ENCODE peak calls at places on chromosomes 5 and 9, in eight cellular contexts. X is A549; R is Panc1; J is CD8-positive, alpha-beta memory T cell; Q is heart left ventricle; B is left ventricle myocardium inferior; Y is osteoblast; T is right atrium auricular region. V is an unnamed sample.
A peak's percentile ranks its signal among the peaks of the same experiment; 100 is the strongest.

GRCh38 chr9:100099722-100100042 is 639 bp downstream of the INVS start:
- DNase-seq in X (no peak), R (peak; percentile 8), J (no peak), Q (peak; percentile 22), B (no peak), Y (no peak), T (no peak), V (no peak)

GRCh38 chr9:13513710-13514444 is 234.4 kb upstream of the MPDZ start:
- DNase-seq in X (no peak), R (no peak), J (no peak), Q (no peak), B (no peak), Y (peak; percentile 3), T (no peak), V (peak; percentile 17)

GRCh38 chr9:120619751-120620655 is 40.0 kb upstream of the CDK5RAP2 start:
- DNase-seq in X (peak; percentile 76), R (no peak), J (peak; percentile 30), Q (peak; percentile 39), B (no peak), Y (peak; percentile 87), T (peak; percentile 73), V (peak; percentile 44)

GRCh38 chr9:135152608-135153337 is 65.3 kb downstream of the OLFM1 start:
- DNase-seq in X (peak; percentile 39), R (no peak), J (no peak), Q (no peak), B (no peak), Y (no peak), T (no peak), V (no peak)

GRCh38 chr9:109739760-109740159 is 40.2 kb upstream of the PALM2AKAP2 start:
- DNase-seq in X (no peak), R (no peak), J (no peak), Q (no peak), B (no peak), Y (no peak), T (no peak), V (no peak)

GRCh38 chr5:109921735-109922395 is 232.1 kb downstream of the MAN2A1 start:
- DNase-seq in X (no peak), R (no peak), J (peak; percentile 70), Q (peak; percentile 24), B (peak; percentile 60), Y (no peak), T (no peak), V (peak; percentile 52)

GRCh38 chr9:109317311-109317978 is 3.4 kb downstream of the EPB41L4B start:
- DNase-seq in X (no peak), R (no peak), J (no peak), Q (no peak), B (no peak), Y (no peak), T (no peak), V (no peak)

GRCh38 chr5:101860145-101860544 is 435.9 kb downstream of the SLCO4C1 start:
- DNase-seq in X (no peak), R (no peak), J (no peak), Q (no peak), B (no peak), Y (no peak), T (no peak), V (no peak)

GRCh38 chr5:134453016-134453415 is 41.3 kb upstream of the CDKN2AIPNL start:
- DNase-seq in X (no peak), R (no peak), J (no peak), Q (no peak), B (no peak), Y (no peak), T (no peak), V (no peak)

GRCh38 chr5:134450374-134450773 is 38.7 kb upstream of the CDKN2AIPNL start:
- DNase-seq in X (no peak), R (no peak), J (no peak), Q (no peak), B (no peak), Y (no peak), T (no peak), V (no peak)

GRCh38 chr5:134455466-134455865 is 43.8 kb upstream of the CDKN2AIPNL start:
- DNase-seq in X (no peak), R (no peak), J (no peak), Q (no peak), B (no peak), Y (no peak), T (no peak), V (no peak)

GRCh38 chr5:134449167-134449566 is 37.5 kb upstream of the CDKN2AIPNL start:
- DNase-seq in X (no peak), R (no peak), J (no peak), Q (no peak), B (no peak), Y (no peak), T (no peak), V (no peak)

GRCh38 chr5:134451618-134452505 is 40.2 kb upstream of the CDKN2AIPNL start:
- DNase-seq in X (peak; percentile 90), R (no peak), J (no peak), Q (no peak), B (peak; percentile 35), Y (peak; percentile 93), T (peak; percentile 77), V (no peak)
- H3K27ac ChIP-seq in X (peak overlapping the region; percentile 43), R (peak overlapping the region; percentile 54), J (no peak overlapping the region), Q (no peak overlapping the region), B (no peak overlapping the region), Y (no peak overlapping the region), T (peak overlapping the region; percentile 57), V (no peak overlapping the region)

GRCh38 chr9:114499941-114500528 is 5.2 kb downstream of the WHRN start:
- DNase-seq in X (no peak), R (no peak), J (no peak), Q (no peak), B (no peak), Y (no peak), T (no peak), V (no peak)

GRCh38 chr9:114500583-114501292 is 4.5 kb downstream of the WHRN start:
- DNase-seq in X (no peak), R (no peak), J (no peak), Q (no peak), B (no peak), Y (no peak), T (no peak), V (no peak)

GRCh38 chr9:114503522-114504340 is 1.5 kb downstream of the WHRN start:
- DNase-seq in X (no peak), R (no peak), J (peak; percentile 51), Q (no peak), B (no peak), Y (no peak), T (no peak), V (no peak)

GRCh38 chr9:114503009-114503408 is 2.3 kb downstream of the WHRN start:
- DNase-seq in X (no peak), R (no peak), J (no peak), Q (no peak), B (no peak), Y (no peak), T (no peak), V (no peak)

DNA sequence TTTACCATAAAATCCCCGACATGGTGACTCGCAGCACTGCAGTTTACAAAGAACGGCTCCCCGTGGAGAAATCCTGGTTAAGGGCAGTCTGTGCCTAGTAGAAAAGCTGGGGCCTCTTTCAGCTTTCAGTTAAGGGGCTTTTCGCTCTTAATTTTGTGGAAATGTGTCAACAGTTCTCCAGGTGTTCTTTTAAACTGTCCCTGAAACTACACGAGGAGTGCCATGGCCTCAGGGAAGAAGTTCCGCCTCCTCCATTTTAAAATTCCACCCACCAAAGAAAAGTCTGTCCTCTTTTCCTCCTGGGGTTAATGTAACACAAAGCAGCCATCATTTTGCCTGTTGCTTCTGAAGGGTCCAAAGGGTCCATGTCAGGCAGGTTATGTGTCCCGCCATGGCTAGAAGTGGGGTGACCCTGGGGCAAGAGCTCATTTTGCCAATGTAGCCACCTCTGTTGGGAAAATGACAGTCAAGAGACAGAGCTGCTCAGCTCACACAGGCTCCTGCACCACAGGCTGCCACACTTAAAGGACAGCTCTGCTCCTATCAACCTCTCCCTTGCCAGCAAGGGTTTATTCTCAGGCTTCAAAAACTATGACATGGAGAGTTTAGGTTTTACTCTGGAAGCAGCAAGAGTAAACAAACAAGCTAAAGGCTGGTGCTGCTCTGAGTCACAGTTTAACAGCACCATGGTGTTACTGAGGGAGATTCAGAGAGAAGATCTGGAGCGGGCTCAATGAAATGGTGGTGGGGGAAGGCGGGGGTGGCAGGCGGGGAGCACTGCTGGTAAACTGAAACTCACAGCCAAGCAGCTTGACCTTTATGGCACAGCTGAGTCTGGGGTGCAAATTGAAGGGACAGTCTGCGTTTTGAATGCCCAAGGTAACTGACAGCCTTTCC is 3.2 kb downstream of the WHRN start:
- DNase-seq in X (peak; percentile 53), R (no peak), J (no peak), Q (no peak), B (no peak), Y (peak; percentile 99), T (no peak), V (no peak)
- H3K4me3 ChIP-seq in X (no peak overlapping the region), R (peak overlapping the region; percentile 86), J (peak overlapping the region; percentile 15), Q (no peak overlapping the region), B (no peak overlapping the region), Y (no peak overlapping the region), T (no peak overlapping the region), V (no peak overlapping the region)

GRCh38 chr5:67303356-67303755 is 106.8 kb upstream of the CD180 start:
- DNase-seq in X (no peak), R (no peak), J (no peak), Q (no peak), B (no peak), Y (peak; percentile 22), T (no peak), V (no peak)

GRCh38 chr5:67299317-67299716 is 102.7 kb upstream of the CD180 start:
- DNase-seq in X (no peak), R (no peak), J (no peak), Q (no peak), B (no peak), Y (no peak), T (no peak), V (no peak)

GRCh38 chr5:67300321-67300720 is 103.7 kb upstream of the CD180 start:
- DNase-seq in X (no peak), R (no peak), J (no peak), Q (no peak), B (no peak), Y (no peak), T (no peak), V (no peak)

GRCh38 chr5:67297802-67298532 is 101.4 kb upstream of the CD180 start:
- DNase-seq in X (no peak), R (no peak), J (no peak), Q (no peak), B (no peak), Y (no peak), T (no peak), V (no peak)

DNA sequence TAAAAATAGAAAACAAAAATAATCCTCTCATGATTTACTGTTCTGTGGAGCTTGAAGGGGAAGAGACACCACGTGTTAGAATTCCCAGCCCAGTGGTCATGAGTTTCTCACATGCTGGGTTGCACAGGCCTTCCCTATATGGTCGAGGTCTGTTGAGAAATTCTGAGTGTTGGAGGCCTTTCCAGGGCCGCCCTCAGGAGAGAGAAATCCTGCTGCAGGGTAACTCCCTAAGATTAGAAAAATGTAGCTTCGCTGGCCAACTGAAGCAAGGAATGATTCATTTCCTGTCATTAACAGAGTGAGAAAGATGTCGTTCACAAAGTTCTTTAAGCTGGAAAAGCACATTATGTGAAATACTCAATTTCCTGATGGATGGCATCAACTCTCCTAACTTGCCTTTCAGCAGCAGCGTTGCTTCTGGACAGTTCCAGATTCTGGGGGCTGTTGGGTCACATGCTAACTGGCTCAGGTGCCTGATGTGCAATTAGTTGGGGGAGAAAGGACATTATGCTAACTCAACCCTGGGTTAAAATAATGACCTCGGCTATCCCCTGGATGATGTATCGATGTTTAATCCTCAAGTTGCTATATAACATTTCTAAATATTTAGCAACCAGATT is 104.8 kb upstream of the CD180 start:
- DNase-seq in X (no peak), R (peak; percentile 5), J (no peak), Q (peak; percentile 45), B (peak; percentile 66), Y (peak; percentile 30), T (peak; percentile 95), V (peak; percentile 23)
- H3K27ac ChIP-seq in X (no peak overlapping the region), R (no peak overlapping the region), J (no peak overlapping the region), Q (no peak overlapping the region), B (peak overlapping the region; percentile 77), Y (peak overlapping the region; percentile 60), T (peak overlapping the region; percentile 73), V (peak overlapping the region; percentile 41)

GRCh38 chr9:133127340-133127981 is 6.4 kb upstream of the RALGDS start:
- DNase-seq in X (no peak), R (no peak), J (peak; percentile 74), Q (peak; percentile 69), B (no peak), Y (no peak), T (no peak), V (no peak)

GRCh38 chr9:133126697-133127339 is 5.8 kb upstream of the RALGDS start:
- DNase-seq in X (no peak), R (no peak), J (no peak), Q (no peak), B (no peak), Y (no peak), T (no peak), V (no peak)

GRCh38 chr9:133124123-133124948 is 3.3 kb upstream of the RALGDS start:
- DNase-seq in X (no peak), R (no peak), J (no peak), Q (no peak), B (no peak), Y (no peak), T (no peak), V (no peak)

GRCh38 chr9:133128152-133128551 is 7.1 kb upstream of the RALGDS start:
- DNase-seq in X (no peak), R (no peak), J (no peak), Q (no peak), B (no peak), Y (no peak), T (no peak), V (no peak)

DNA sequence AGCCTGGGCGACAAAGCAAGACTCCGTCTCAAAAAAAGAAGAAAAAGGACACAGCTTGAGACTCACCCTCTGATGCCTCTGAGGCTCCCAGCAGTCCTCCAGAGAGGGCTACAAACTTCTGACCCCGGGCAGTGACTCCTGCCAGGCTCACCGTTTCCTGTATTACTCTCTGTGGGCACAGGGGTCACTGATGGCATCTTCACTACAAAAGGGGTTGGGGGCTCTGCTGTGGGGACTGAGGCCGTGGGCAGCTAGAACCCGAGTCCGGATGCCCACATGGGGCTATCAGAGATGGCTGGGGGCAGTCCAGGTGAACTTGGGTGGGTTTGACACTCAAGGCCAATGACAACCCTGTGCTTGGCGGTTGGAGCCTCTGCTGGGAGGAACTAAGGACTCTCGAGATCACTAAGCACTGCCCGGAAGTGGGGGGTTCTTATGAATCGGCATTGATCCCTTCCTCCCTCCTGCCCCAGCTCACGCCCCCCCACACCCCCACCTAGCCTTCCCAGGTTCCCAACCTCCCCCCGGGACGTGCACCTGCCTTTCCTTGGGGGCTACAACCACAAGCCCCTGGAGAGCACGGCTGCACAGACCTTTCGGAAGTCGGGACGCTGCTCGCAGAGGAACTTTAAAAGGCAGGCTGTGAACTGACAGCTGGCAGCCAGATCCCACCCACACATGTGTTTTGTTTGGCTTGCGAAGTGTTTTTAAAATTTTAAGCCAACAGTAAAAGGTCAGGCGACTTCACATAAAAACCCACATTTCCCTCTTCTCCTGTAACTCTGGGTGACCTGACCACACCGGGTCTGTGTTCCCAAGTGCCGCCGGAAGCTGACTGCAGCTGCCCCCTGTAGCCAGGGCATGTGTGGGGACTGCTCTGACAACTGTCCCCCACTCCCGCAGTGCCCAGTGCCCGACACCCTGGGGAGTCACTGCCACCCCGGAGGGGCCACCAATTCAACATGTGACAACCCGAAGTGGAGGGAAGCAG is 5.0 kb upstream of the RALGDS start:
- DNase-seq in X (no peak), R (no peak), J (no peak), Q (peak; percentile 68), B (no peak), Y (peak; percentile 99), T (no peak), V (peak; percentile 67)
- H3K4me3 ChIP-seq in X (no peak overlapping the region), R (no peak overlapping the region), J (no peak overlapping the region), Q (peak overlapping the region; percentile 0), B (peak overlapping the region; percentile 52), Y (peak overlapping the region; percentile 62), T (peak overlapping the region; percentile 38), V (peak overlapping the region; percentile 32)